ENCODE peak calls at places on chromosome 21, in nine cellular contexts. One of them, this sample, is unnamed. For H3K4me1 and H3K27me3, the result is how much of the 10 kb centered on the place peaks cover.

GRCh38 chr21:39054066-39054465 is 129.2 kb downstream of the PSMG1 start:
- DNase-seq in right cardiac atrium: no peak
- DNase-seq in tibial artery: no peak
- DNase-seq in heart left ventricle: no peak
- DNase-seq in HCT116: no peak
- DNase-seq in CD8-positive, alpha-beta memory T cell: no peak
- DNase-seq in Panc1: no peak
- DNase-seq in IMR-90: no peak
- DNase-seq in colonic mucosa: no peak
- DNase-seq in this sample: no peak

GRCh38 chr21:46549650-46550049 is 55.2 kb downstream of the S100B start:
- DNase-seq in right cardiac atrium: peak
- DNase-seq in tibial artery: no peak
- DNase-seq in heart left ventricle: no peak
- DNase-seq in HCT116: no peak
- DNase-seq in CD8-positive, alpha-beta memory T cell: no peak
- DNase-seq in Panc1: no peak
- DNase-seq in IMR-90: no peak
- DNase-seq in colonic mucosa: no peak
- DNase-seq in this sample: no peak

GRCh38 chr21:33901421-33902288 is 13.9 kb downstream of the ATP5PO start:
- DNase-seq in right cardiac atrium: no peak
- DNase-seq in tibial artery: peak
- DNase-seq in heart left ventricle: no peak
- DNase-seq in HCT116: peak
- DNase-seq in CD8-positive, alpha-beta memory T cell: no peak
- DNase-seq in Panc1: no peak
- DNase-seq in IMR-90: peak
- DNase-seq in colonic mucosa: no peak
- DNase-seq in this sample: peak

GRCh38 chr21:34219334-34220020 is 144.3 kb upstream of the KCNE2 start:
- DNase-seq in right cardiac atrium: no peak
- DNase-seq in tibial artery: no peak
- DNase-seq in heart left ventricle: no peak
- DNase-seq in HCT116: no peak
- DNase-seq in CD8-positive, alpha-beta memory T cell: no peak
- DNase-seq in Panc1: no peak
- DNase-seq in IMR-90: no peak
- DNase-seq in colonic mucosa: no peak
- DNase-seq in this sample: no peak

GRCh38 chr21:31905444-31906400 is 32.9 kb downstream of the HUNK start:
- DNase-seq in right cardiac atrium: no peak
- DNase-seq in tibial artery: no peak
- DNase-seq in heart left ventricle: no peak
- DNase-seq in HCT116: no peak
- DNase-seq in CD8-positive, alpha-beta memory T cell: no peak
- DNase-seq in Panc1: no peak
- DNase-seq in IMR-90: peak
- DNase-seq in colonic mucosa: no peak
- DNase-seq in this sample: no peak

GRCh38 chr21:31234936-31235335 is 109.1 kb downstream of the TIAM1 start:
- DNase-seq in right cardiac atrium: no peak
- DNase-seq in tibial artery: no peak
- DNase-seq in heart left ventricle: no peak
- DNase-seq in HCT116: no peak
- DNase-seq in CD8-positive, alpha-beta memory T cell: no peak
- DNase-seq in Panc1: no peak
- DNase-seq in IMR-90: no peak
- DNase-seq in colonic mucosa: no peak
- DNase-seq in this sample: no peak

GRCh38 chr21:14259669-14260458 is 43.9 kb downstream of the RBM11 start:
- DNase-seq in right cardiac atrium: no peak
- DNase-seq in tibial artery: no peak
- DNase-seq in heart left ventricle: no peak
- DNase-seq in HCT116: peak
- DNase-seq in CD8-positive, alpha-beta memory T cell: no peak
- DNase-seq in Panc1: peak
- DNase-seq in IMR-90: peak
- DNase-seq in colonic mucosa: peak
- DNase-seq in this sample: no peak

GRCh38 chr21:25350056-25350455 is 257.2 kb downstream of the MRPL39 start:
- DNase-seq in right cardiac atrium: no peak
- DNase-seq in tibial artery: no peak
- DNase-seq in heart left ventricle: no peak
- DNase-seq in HCT116: no peak
- DNase-seq in CD8-positive, alpha-beta memory T cell: no peak
- DNase-seq in Panc1: no peak
- DNase-seq in IMR-90: peak
- DNase-seq in colonic mucosa: no peak
- DNase-seq in this sample: peak

GRCh38 chr21:38853421-38853919 is 47.7 kb downstream of the ETS2 start:
- DNase-seq in right cardiac atrium: no peak
- DNase-seq in tibial artery: no peak
- DNase-seq in heart left ventricle: peak
- DNase-seq in HCT116: peak
- DNase-seq in CD8-positive, alpha-beta memory T cell: no peak
- DNase-seq in Panc1: peak
- DNase-seq in IMR-90: peak
- DNase-seq in colonic mucosa: peak
- DNase-seq in this sample: peak

GRCh38 chr21:35843911-35844667 is 216.2 kb downstream of the SETD4 start:
- DNase-seq in right cardiac atrium: peak
- DNase-seq in tibial artery: peak
- DNase-seq in heart left ventricle: no peak
- DNase-seq in HCT116: no peak
- DNase-seq in CD8-positive, alpha-beta memory T cell: no peak
- DNase-seq in Panc1: no peak
- DNase-seq in IMR-90: no peak
- DNase-seq in colonic mucosa: no peak
- DNase-seq in this sample: no peak

GRCh38 chr21:38780879-38781278 is 24.9 kb upstream of the ETS2 start:
- DNase-seq in right cardiac atrium: no peak
- DNase-seq in tibial artery: no peak
- DNase-seq in heart left ventricle: no peak
- DNase-seq in HCT116: no peak
- DNase-seq in CD8-positive, alpha-beta memory T cell: no peak
- DNase-seq in Panc1: no peak
- DNase-seq in IMR-90: no peak
- DNase-seq in colonic mucosa: no peak
- DNase-seq in this sample: no peak

GRCh38 chr21:20661745-20662470 is 336.3 kb upstream of the NCAM2 start:
- DNase-seq in right cardiac atrium: no peak
- DNase-seq in tibial artery: no peak
- DNase-seq in heart left ventricle: no peak
- DNase-seq in HCT116: no peak
- DNase-seq in CD8-positive, alpha-beta memory T cell: no peak
- DNase-seq in Panc1: no peak
- DNase-seq in IMR-90: no peak
- DNase-seq in colonic mucosa: no peak
- DNase-seq in this sample: no peak

GRCh38 chr21:33047231-33047630 is 21.5 kb downstream of the OLIG2 start:
- DNase-seq in right cardiac atrium: no peak
- DNase-seq in tibial artery: no peak
- DNase-seq in heart left ventricle: peak
- DNase-seq in HCT116: no peak
- DNase-seq in CD8-positive, alpha-beta memory T cell: no peak
- DNase-seq in Panc1: no peak
- DNase-seq in IMR-90: peak
- DNase-seq in colonic mucosa: no peak
- DNase-seq in this sample: no peak

GRCh38 chr21:34790341-34790740 is 121.5 kb downstream of the CLIC6 start:
- DNase-seq in right cardiac atrium: no peak
- DNase-seq in tibial artery: no peak
- DNase-seq in heart left ventricle: no peak
- DNase-seq in HCT116: no peak
- DNase-seq in CD8-positive, alpha-beta memory T cell: no peak
- DNase-seq in Panc1: no peak
- DNase-seq in IMR-90: no peak
- DNase-seq in colonic mucosa: no peak
- DNase-seq in this sample: no peak

GRCh38 chr21:43916076-43916475 is 51.1 kb downstream of the AGPAT3 start:
- DNase-seq in right cardiac atrium: no peak
- DNase-seq in tibial artery: no peak
- DNase-seq in heart left ventricle: no peak
- DNase-seq in HCT116: no peak
- DNase-seq in CD8-positive, alpha-beta memory T cell: no peak
- DNase-seq in Panc1: no peak
- DNase-seq in IMR-90: no peak
- DNase-seq in colonic mucosa: no peak
- DNase-seq in this sample: no peak

GRCh38 chr21:34844033-34844923 is 175.5 kb downstream of the CLIC6 start:
- DNase-seq in right cardiac atrium: peak
- DNase-seq in tibial artery: peak
- DNase-seq in heart left ventricle: no peak
- DNase-seq in HCT116: no peak
- DNase-seq in CD8-positive, alpha-beta memory T cell: no peak
- DNase-seq in Panc1: no peak
- DNase-seq in IMR-90: peak
- DNase-seq in colonic mucosa: no peak
- DNase-seq in this sample: peak

GRCh38 chr21:29499734-29500343 is 201.1 kb downstream of the BACH1 start:
- DNase-seq in right cardiac atrium: no peak
- DNase-seq in tibial artery: no peak
- DNase-seq in heart left ventricle: no peak
- DNase-seq in HCT116: peak
- DNase-seq in CD8-positive, alpha-beta memory T cell: no peak
- DNase-seq in Panc1: no peak
- DNase-seq in IMR-90: no peak
- DNase-seq in colonic mucosa: no peak
- DNase-seq in this sample: peak

GRCh38 chr21:45363921-45364463 is 41.0 kb upstream of the COL18A1 start:
- DNase-seq in right cardiac atrium: peak
- DNase-seq in tibial artery: peak
- DNase-seq in heart left ventricle: peak
- DNase-seq in HCT116: peak
- DNase-seq in CD8-positive, alpha-beta memory T cell: no peak
- DNase-seq in Panc1: peak
- DNase-seq in IMR-90: peak
- DNase-seq in colonic mucosa: peak
- DNase-seq in this sample: peak
- H3K4me1 ChIP-seq in right cardiac atrium: under half
- H3K4me1 ChIP-seq in tibial artery: under half
- H3K4me1 ChIP-seq in heart left ventricle: under half
- H3K4me1 ChIP-seq in HCT116: half or more
- H3K4me1 ChIP-seq in CD8-positive, alpha-beta memory T cell: under half
- H3K4me1 ChIP-seq in Panc1: half or more
- H3K4me1 ChIP-seq in IMR-90: under half
- H3K4me1 ChIP-seq in colonic mucosa: under half
- H3K4me1 ChIP-seq in this sample: half or more

GRCh38 chr21:27581168-27581567 is 614.3 kb upstream of the ADAMTS5 start:
- DNase-seq in right cardiac atrium: no peak
- DNase-seq in tibial artery: no peak
- DNase-seq in heart left ventricle: no peak
- DNase-seq in HCT116: no peak
- DNase-seq in CD8-positive, alpha-beta memory T cell: no peak
- DNase-seq in Panc1: no peak
- DNase-seq in IMR-90: peak
- DNase-seq in colonic mucosa: no peak
- DNase-seq in this sample: no peak
- H3K27ac ChIP-seq in right cardiac atrium: no peak
- H3K27ac ChIP-seq in tibial artery: no peak
- H3K27ac ChIP-seq in heart left ventricle: no peak
- H3K27ac ChIP-seq in HCT116: no peak
- H3K27ac ChIP-seq in CD8-positive, alpha-beta memory T cell: no peak
- H3K27ac ChIP-seq in Panc1: no peak
- H3K27ac ChIP-seq in IMR-90: no peak
- H3K27ac ChIP-seq in colonic mucosa: no peak
- H3K27ac ChIP-seq in this sample: peak

GRCh38 chr21:42473495-42474042 is 22.5 kb downstream of the RSPH1 start:
- DNase-seq in right cardiac atrium: no peak
- DNase-seq in tibial artery: no peak
- DNase-seq in heart left ventricle: no peak
- DNase-seq in HCT116: no peak
- DNase-seq in CD8-positive, alpha-beta memory T cell: no peak
- DNase-seq in Panc1: no peak
- DNase-seq in IMR-90: no peak
- DNase-seq in colonic mucosa: no peak
- DNase-seq in this sample: peak

GRCh38 chr21:42476493-42477342 is 19.3 kb downstream of the RSPH1 start:
- DNase-seq in right cardiac atrium: no peak
- DNase-seq in tibial artery: no peak
- DNase-seq in heart left ventricle: no peak
- DNase-seq in HCT116: no peak
- DNase-seq in CD8-positive, alpha-beta memory T cell: no peak
- DNase-seq in Panc1: no peak
- DNase-seq in IMR-90: no peak
- DNase-seq in colonic mucosa: no peak
- DNase-seq in this sample: peak

GRCh38 chr21:42474043-42474831 is 21.8 kb downstream of the RSPH1 start:
- DNase-seq in right cardiac atrium: no peak
- DNase-seq in tibial artery: no peak
- DNase-seq in heart left ventricle: no peak
- DNase-seq in HCT116: peak
- DNase-seq in CD8-positive, alpha-beta memory T cell: no peak
- DNase-seq in Panc1: no peak
- DNase-seq in IMR-90: no peak
- DNase-seq in colonic mucosa: peak
- DNase-seq in this sample: peak

GRCh38 chr21:42474982-42475381 is 21.0 kb downstream of the RSPH1 start:
- DNase-seq in right cardiac atrium: no peak
- DNase-seq in tibial artery: no peak
- DNase-seq in heart left ventricle: no peak
- DNase-seq in HCT116: no peak
- DNase-seq in CD8-positive, alpha-beta memory T cell: no peak
- DNase-seq in Panc1: no peak
- DNase-seq in IMR-90: no peak
- DNase-seq in colonic mucosa: no peak
- DNase-seq in this sample: no peak

GRCh38 chr21:42475526-42476492 is 20.2 kb downstream of the RSPH1 start:
- DNase-seq in right cardiac atrium: no peak
- DNase-seq in tibial artery: no peak
- DNase-seq in heart left ventricle: no peak
- DNase-seq in HCT116: no peak
- DNase-seq in CD8-positive, alpha-beta memory T cell: no peak
- DNase-seq in Panc1: no peak
- DNase-seq in IMR-90: no peak
- DNase-seq in colonic mucosa: no peak
- DNase-seq in this sample: no peak
- H3K27me3 ChIP-seq in right cardiac atrium: under half
- H3K27me3 ChIP-seq in tibial artery: under half
- H3K27me3 ChIP-seq in heart left ventricle: under half
- H3K27me3 ChIP-seq in HCT116: under half
- H3K27me3 ChIP-seq in CD8-positive, alpha-beta memory T cell: under half
- H3K27me3 ChIP-seq in Panc1: under half
- H3K27me3 ChIP-seq in IMR-90: under half
- H3K27me3 ChIP-seq in colonic mucosa: under half
- H3K27me3 ChIP-seq in this sample: under half

DNA sequence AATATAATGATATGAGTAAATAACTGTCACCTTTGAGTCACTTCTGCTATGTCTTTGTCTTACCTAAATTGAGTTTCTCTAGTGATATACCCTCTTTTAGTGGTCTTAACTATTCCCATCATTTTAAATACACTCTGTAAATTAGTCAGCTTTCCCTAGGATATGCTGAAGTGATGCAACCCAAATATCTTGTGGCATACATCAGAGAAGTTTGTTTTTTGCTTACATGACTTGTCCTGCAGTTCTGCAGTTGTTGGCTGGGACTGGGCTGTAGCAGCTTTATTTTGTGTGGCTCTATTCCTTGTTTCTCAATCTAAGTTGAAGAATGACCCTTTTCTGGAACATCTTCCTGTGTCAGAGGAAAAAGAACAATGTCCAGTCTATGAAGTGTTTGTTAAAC is 76.4 kb downstream of the TTC3 start:
- DNase-seq in right cardiac atrium: no peak
- DNase-seq in tibial artery: no peak
- DNase-seq in heart left ventricle: no peak
- DNase-seq in HCT116: no peak
- DNase-seq in CD8-positive, alpha-beta memory T cell: no peak
- DNase-seq in Panc1: no peak
- DNase-seq in IMR-90: peak
- DNase-seq in colonic mucosa: no peak
- DNase-seq in this sample: no peak
- H3K4me1 ChIP-seq in right cardiac atrium: under half
- H3K4me1 ChIP-seq in tibial artery: under half
- H3K4me1 ChIP-seq in heart left ventricle: under half
- H3K4me1 ChIP-seq in HCT116: under half
- H3K4me1 ChIP-seq in CD8-positive, alpha-beta memory T cell: under half
- H3K4me1 ChIP-seq in Panc1: under half
- H3K4me1 ChIP-seq in IMR-90: under half
- H3K4me1 ChIP-seq in colonic mucosa: under half
- H3K4me1 ChIP-seq in this sample: under half

This sample was measured in SJSA1.